ENCODE peak calls at places on chromosomes 16 and 17, in seven cellular contexts. O is iris pigment epithelial cell; F is NCI-H1436; S is hippocampal formation; I is Karpas-422; T is psoas muscle; Q is stimulated activated CD4-positive, alpha-beta T cell treated with anti-CD3 and anti-CD28 coated beads, Interleukin-2, amount 100 ng/mL, for 24 hours. D is an unnamed sample.

GRCh38 chr17:41579484-41580243 is 7.0 kb downstream of the KRT14 start:
- DNase-seq in O (peak), F (peak), S (no peak), I (peak), T (peak), Q (peak), D (peak)

GRCh38 chr17:29504711-29505110 is 62.1 kb downstream of the ABHD15 start:
- DNase-seq in O (peak), F (no peak), S (no peak), I (no peak), T (no peak), Q (no peak), D (no peak)

GRCh38 chr16:11743308-11744074 is 834 bp upstream of the TXNDC11 start:
- DNase-seq in O (peak), F (no peak), S (no peak), I (peak), T (peak), Q (peak), D (no peak)

GRCh38 chr17:65556014-65556909 is 5.2 kb downstream of the AXIN2 start:
- DNase-seq in O (peak), F (peak), S (no peak), I (peak), T (peak), Q (peak), D (no peak)

GRCh38 chr17:68981288-68981687 is 26.1 kb upstream of the ABCA8 start:
- DNase-seq in O (peak), F (no peak), S (no peak), I (no peak), T (no peak), Q (no peak), D (peak)

GRCh38 chr17:62405451-62405850 is 18.2 kb upstream of the METTL2A start:
- DNase-seq in O (peak), F (no peak), S (no peak), I (no peak), T (no peak), Q (no peak), D (no peak)

GRCh38 chr17:50213026-50214015 is 11.9 kb upstream of the COL1A1 start:
- DNase-seq in O (peak), F (no peak), S (no peak), I (no peak), T (no peak), Q (peak), D (no peak)

GRCh38 chr16:48507346-48507745 is 102.6 kb downstream of the N4BP1 start:
- DNase-seq in O (no peak), F (no peak), S (no peak), I (no peak), T (no peak), Q (no peak), D (no peak)

GRCh38 chr16:89613101-89613953 is at the start of gene DPEP1:
- DNase-seq in O (no peak), F (no peak), S (no peak), I (no peak), T (no peak), Q (no peak), D (no peak)

D was measured in brain pericyte.